ENCODE peak calls at places on chromosomes 13 and 19, in four cellular contexts. K is A549, N is H1, E is HepG2. H is an unnamed sample.
A peak's percentile ranks its signal among the peaks of the same experiment; 100 is the strongest.

GRCh38 chr19:28705008-28705407 is 507.9 kb downstream of the UQCRFS1 start:
- DNase-seq in K (peak; percentile 58), N (no peak), E (peak; percentile 21), H (peak; percentile 19)

GRCh38 chr13:48236528-48237353 is 3.7 kb downstream of the ITM2B start:
- DNase-seq in K (no peak), N (no peak), E (no peak), H (no peak)

GRCh38 chr13:111114362-111115050 is 604 bp upstream of the ARHGEF7 start:
- DNase-seq in K (no peak), N (no peak), E (no peak), H (no peak)

GRCh38 chr19:55642153-55643002 is 1.1 kb upstream of the ZNF581 start:
- DNase-seq in K (no peak), N (no peak), E (no peak), H (no peak)

GRCh38 chr19:13689050-13689449 is 75.3 kb upstream of the MRI1 start:
- DNase-seq in K (peak; percentile 44), N (no peak), E (peak; percentile 7), H (peak; percentile 60)

GRCh38 chr19:31349160-31349881 is at the start of gene TSHZ3:
- DNase-seq in K (peak; percentile 78), N (no peak), E (no peak), H (peak; percentile 14)

GRCh38 chr19:16327131-16327450 is 2.5 kb downstream of the KLF2 start:
- DNase-seq in K (no peak), N (no peak), E (no peak), H (no peak)

GRCh38 chr13:78326608-78327007 is 276.7 kb downstream of the POU4F1 start:
- DNase-seq in K (no peak), N (no peak), E (no peak), H (no peak)

GRCh38 chr19:11495481-11495880 is 10.2 kb downstream of the ZNF653 start:
- DNase-seq in K (no peak), N (no peak), E (no peak), H (no peak)

GRCh38 chr13:92355213-92355612 is 871.4 kb upstream of the GPC6 start:
- DNase-seq in K (peak; percentile 2), N (no peak), E (peak; percentile 10), H (peak; percentile 64)

GRCh38 chr19:46634045-46634655 is 1.9 kb downstream of the GNG8 start:
- DNase-seq in K (peak; percentile 96), N (peak; percentile 87), E (no peak), H (peak; percentile 98)

GRCh38 chr13:76189882-76190519 is 553.9 kb downstream of the LMO7 start:
- DNase-seq in K (no peak), N (no peak), E (no peak), H (no peak)

GRCh38 chr13:85651440-85651839 is 147.8 kb downstream of the SLITRK6 start:
- DNase-seq in K (no peak), N (no peak), E (no peak), H (no peak)

GRCh38 chr13:99655351-99656091 is 154.2 kb downstream of the TM9SF2 start:
- DNase-seq in K (peak; percentile 96), N (no peak), E (peak; percentile 72), H (no peak)

GRCh38 chr13:66803759-66804456 is 426.2 kb downstream of the PCDH9 start:
- DNase-seq in K (no peak), N (no peak), E (no peak), H (no peak)

GRCh38 chr13:107035778-107036177 is 467.8 kb upstream of the ARGLU1 start:
- DNase-seq in K (no peak), N (no peak), E (no peak), H (no peak)

GRCh38 chr19:50780753-50781480 is 9.3 kb upstream of the ACP4 start:
- DNase-seq in K (no peak), N (no peak), E (no peak), H (no peak)

GRCh38 chr13:31110169-31110568 is 51.5 kb downstream of the HSPH1 start:
- DNase-seq in K (no peak), N (no peak), E (no peak), H (no peak)

GRCh38 chr13:74761794-74762193 is 627.6 kb upstream of the KLF12 start:
- DNase-seq in K (no peak), N (no peak), E (no peak), H (no peak)

GRCh38 chr19:39539165-39539518 is 819 bp downstream of the EID2 start:
- DNase-seq in K (no peak), N (no peak), E (peak; percentile 52), H (no peak)

GRCh38 chr19:1122972-1123363 is 19.2 kb downstream of the GPX4 start:
- DNase-seq in K (peak; percentile 84), N (no peak), E (peak; percentile 29), H (peak; percentile 99)

GRCh38 chr13:22945321-22946226 is 235.2 kb upstream of the SGCG start:
- DNase-seq in K (no peak), N (no peak), E (no peak), H (no peak)

GRCh38 chr19:49555600-49556411 is 24.6 kb downstream of the NOSIP start:
- DNase-seq in K (peak; percentile 76), N (peak; percentile 88), E (no peak), H (peak; percentile 98)

GRCh38 chr13:99310382-99311031 is 3.3 kb upstream of the GPR183 start:
- DNase-seq in K (no peak), N (no peak), E (no peak), H (no peak)

GRCh38 chr13:46126074-46126473 is 21.2 kb upstream of the CPB2 start:
- DNase-seq in K (no peak), N (no peak), E (no peak), H (no peak)

GRCh38 chr13:73273276-73273675 is 214.5 kb downstream of the KLF5 start:
- DNase-seq in K (no peak), N (no peak), E (no peak), H (no peak)

GRCh38 chr13:62207388-62207787 is 791.7 kb upstream of the PCDH20 start:
- DNase-seq in K (no peak), N (no peak), E (no peak), H (no peak)

GRCh38 chr19:29671393-29672076 is 6.3 kb downstream of the PLEKHF1 start:
- DNase-seq in K (peak; percentile 56), N (no peak), E (peak; percentile 76), H (peak; percentile 81)

GRCh38 chr13:44498969-44499368 is 77.2 kb downstream of the TSC22D1 start:
- DNase-seq in K (no peak), N (no peak), E (no peak), H (no peak)

GRCh38 chr19:55304980-55305379 is 20.2 kb downstream of the TMEM150B start:
- DNase-seq in K (no peak), N (no peak), E (no peak), H (no peak)

GRCh38 chr13:21483748-21484147 is 24.6 kb upstream of the ZDHHC20 start:
- DNase-seq in K (no peak), N (no peak), E (no peak), H (no peak)

GRCh38 chr13:31920301-31920818 is 111.2 kb upstream of the FRY start:
- DNase-seq in K (no peak), N (no peak), E (no peak), H (no peak)

GRCh38 chr19:2309734-2310362 is 1.9 kb upstream of the LINGO3 start:
- DNase-seq in K (peak; percentile 35), N (no peak), E (no peak), H (no peak)

GRCh38 chr13:29449726-29450125 is 145.8 kb downstream of the SLC7A1 start:
- DNase-seq in K (no peak), N (no peak), E (no peak), H (no peak)

GRCh38 chr19:48963371-48964204 is 1.5 kb upstream of the FTL start:
- DNase-seq in K (peak; percentile 92), N (peak; percentile 80), E (peak; percentile 98), H (peak; percentile 80)

GRCh38 chr13:109396266-109396665 is 390.1 kb downstream of the IRS2 start:
- DNase-seq in K (peak; percentile 4), N (no peak), E (no peak), H (no peak)

GRCh38 chr19:19619121-19619848 is 798 bp upstream of the PBX4 start:
- DNase-seq in K (no peak), N (no peak), E (no peak), H (no peak)

GRCh38 chr19:8459520-8460260 is 14.9 kb downstream of the HNRNPM start:
- DNase-seq in K (peak; percentile 52), N (no peak), E (peak; percentile 29), H (no peak)

GRCh38 chr19:39916851-39917396 is 17.5 kb downstream of the FCGBP start:
- DNase-seq in K (no peak), N (no peak), E (no peak), H (no peak)

DNA sequence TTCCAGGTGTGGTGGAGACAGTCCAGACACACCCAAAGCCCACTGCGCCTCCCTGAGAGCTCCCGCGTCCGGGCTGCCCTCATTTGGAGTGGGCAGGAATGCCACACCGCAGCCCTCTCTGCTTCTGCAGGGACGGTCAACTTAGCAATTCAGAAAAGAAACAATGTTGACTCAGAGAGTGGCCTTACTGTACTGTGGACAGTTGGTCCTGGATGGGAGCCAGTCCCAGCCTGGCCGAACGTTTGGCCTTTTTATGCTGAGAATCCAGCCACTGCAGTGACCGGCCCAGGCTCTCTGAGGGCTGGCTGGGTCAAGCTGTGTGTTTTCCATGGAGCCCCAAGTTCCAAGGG is 7.2 kb downstream of the GAS6 start:
- DNase-seq in K (no peak), N (no peak), E (peak; percentile 21), H (no peak)
- TF ChIP-seq PHF8 in K (no peak), N (no peak), E (no peak), H (no peak)

GRCh38 chr13:61029064-61029463 is 386.6 kb downstream of the PCDH20 start:
- DNase-seq in K (no peak), N (no peak), E (no peak), H (no peak)

GRCh38 chr13:61024046-61024445 is 391.6 kb downstream of the PCDH20 start:
- DNase-seq in K (no peak), N (no peak), E (no peak), H (no peak)
- TF ChIP-seq PHF8 in K (no peak), N (no peak), E (no peak), H (no peak)

DNA sequence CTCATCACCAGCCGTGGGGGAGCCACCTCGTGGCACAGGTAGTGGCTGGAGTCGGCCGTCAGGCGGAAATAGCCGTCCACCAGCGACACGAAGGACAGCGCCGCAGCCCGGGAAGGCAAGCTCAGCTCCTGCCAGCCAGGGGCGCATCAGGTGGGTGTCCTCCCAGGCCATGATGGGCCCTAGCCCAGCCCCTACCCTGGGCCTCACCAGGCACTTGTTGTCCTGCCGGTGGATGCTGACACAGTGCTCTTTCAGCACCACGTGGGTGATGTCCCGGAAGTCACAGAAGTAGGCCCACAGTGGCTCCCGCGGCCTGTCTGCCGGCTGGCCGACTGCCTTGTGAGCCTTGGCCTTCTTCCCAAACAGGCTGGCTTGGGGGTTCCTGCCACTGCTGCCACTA is 15.7 kb downstream of the TYK2 start:
- DNase-seq in K (no peak), N (no peak), E (no peak), H (peak; percentile 11)
- TF ChIP-seq PHF8 in K (no peak), N (no peak), E (no peak), H (no peak)

DNA sequence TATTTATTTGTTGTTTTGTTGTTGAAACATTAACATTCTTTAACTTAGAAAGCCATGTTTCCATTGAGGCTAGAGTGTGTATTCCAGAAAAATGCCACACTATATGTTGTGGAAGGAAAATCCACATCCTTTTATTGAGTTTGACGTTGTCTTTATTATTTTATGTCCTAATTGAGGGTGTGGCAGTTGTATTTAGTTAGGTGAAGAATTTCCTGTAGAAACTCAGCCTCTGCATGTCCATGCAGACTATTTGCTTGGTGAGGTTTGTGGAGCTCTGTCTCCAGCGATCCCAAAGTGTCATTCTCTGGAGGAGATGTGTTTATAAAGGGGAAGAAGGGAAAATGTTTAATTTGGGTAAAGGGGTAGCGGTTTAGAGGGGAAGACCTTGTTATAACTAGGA is 46.6 kb downstream of the AKAP11 start:
- DNase-seq in K (no peak), N (no peak), E (no peak), H (no peak)
- TF ChIP-seq PHF8 in K (no peak), N (no peak), E (no peak), H (no peak)

GRCh38 chr13:50357586-50358118 is 342.4 kb downstream of the KCNRG start:
- DNase-seq in K (no peak), N (no peak), E (no peak), H (peak; percentile 31)
- TF ChIP-seq PHF8 in K (no peak), N (no peak), E (no peak), H (no peak)

H was measured in K562.